ENCODE peak calls at places on chromosomes 7 and 10, in nine cellular contexts. C, X, R, E, O, V, D, B and S are unnamed samples.

GRCh38 chr10:118763202-118763988 is 8.6 kb upstream of the CACUL1 start:
- DNase-seq in D (no peak), V (no peak), O (no peak), R (no peak), C (no peak), E (peak), X (no peak), B (no peak), S (no peak)

GRCh38 chr10:59391060-59391459 is 28.7 kb upstream of the FAM13C start:
- DNase-seq in O (no peak), R (no peak), V (no peak), X (no peak), E (no peak), C (no peak), D (no peak), B (no peak), S (no peak)

GRCh38 chr10:103736763-103737162 is 118.6 kb downstream of the SH3PXD2A start:
- DNase-seq in R (no peak), O (peak), C (no peak), B (no peak), V (no peak), X (peak), D (peak), E (no peak), S (no peak)

GRCh38 chr7:4830176-4830575 is 31.7 kb downstream of the PAPOLB start:
- DNase-seq in B (peak), O (peak), D (peak), E (peak), V (peak), X (peak), C (peak), R (peak), S (no peak)

GRCh38 chr10:15710455-15710854 is 9.3 kb downstream of the ITGA8 start:
- DNase-seq in X (no peak), E (no peak), R (no peak), C (no peak), B (no peak), D (no peak), V (no peak), O (no peak), S (no peak)

GRCh38 chr7:22109761-22110160 is 164.1 kb upstream of the CDCA7L start:
- DNase-seq in O (peak), E (peak), V (peak), C (no peak), D (peak), B (peak), X (no peak), R (peak), S (no peak)

GRCh38 chr10:102564209-102564834 is 60.5 kb downstream of the SUFU start:
- DNase-seq in V (no peak), R (no peak), D (no peak), E (no peak), C (no peak), X (no peak), B (no peak), O (no peak), S (no peak)

GRCh38 chr10:48439581-48440041 is 133.1 kb downstream of the MAPK8 start:
- DNase-seq in O (no peak), V (peak), B (no peak), R (no peak), C (no peak), E (no peak), X (no peak), D (no peak), S (no peak)

GRCh38 chr7:38881947-38882684 is 26.9 kb downstream of the VPS41 start:
- DNase-seq in D (no peak), X (no peak), V (no peak), C (no peak), O (no peak), B (no peak), R (no peak), E (no peak), S (no peak)

GRCh38 chr7:12895296-12895695 is 207.9 kb downstream of the ARL4A start:
- DNase-seq in X (no peak), O (no peak), V (no peak), D (no peak), E (no peak), R (no peak), B (no peak), C (no peak), S (no peak)

GRCh38 chr10:91796332-91797076 is 1.7 kb upstream of the TNKS2 start:
- DNase-seq in C (peak), R (peak), O (no peak), X (peak), V (peak), E (peak), D (no peak), B (peak), S (no peak)

GRCh38 chr10:60662917-60663614 is 115.2 kb upstream of the CDK1 start:
- DNase-seq in C (no peak), X (peak), R (no peak), O (no peak), E (no peak), B (no peak), V (no peak), D (no peak), S (no peak)

GRCh38 chr10:81018898-81019890 is 481.5 kb downstream of the SH2D4B start:
- DNase-seq in E (peak), D (no peak), O (peak), B (no peak), X (peak), C (no peak), R (no peak), V (no peak), S (peak)